ENCODE peak calls at places on chromosome 1, in ten cellular contexts. D is GM12892; U is activated naive CD4-positive, alpha-beta T cell treated with anti-CD3 and anti-CD28 coated beads, Interleukin-2, amount 10 ng/mL, durations not matched to agents 7 days and 5 days; E is aorta; J is NCI-H1694 treated with DMSO at 0.1 percent for 48 hours; X is hepatocyte; W is NB4; H is psoas muscle; K is WTC11; R is T-helper 1 cell. L is an unnamed sample.

GRCh38 chr1:151972533-151973270 is 21.0 kb downstream of the S100A10 start:
- DNase-seq in U (peak; percentile 34), J (no peak), D (no peak), W (peak; percentile 84), K (no peak), R (peak; percentile 78), H (no peak), E (no peak), X (peak; percentile 83), L (peak; percentile 44)

GRCh38 chr1:87956766-87957165 is 628.1 kb downstream of the LMO4 start:
- DNase-seq in W (no peak), J (no peak), E (no peak), K (no peak), U (no peak), X (no peak), D (no peak), H (no peak), R (no peak), L (no peak)

GRCh38 chr1:85203573-85204169 is 2.9 kb upstream of the SYDE2 start:
- DNase-seq in W (no peak), R (no peak), D (no peak), U (no peak), X (no peak), J (no peak), E (no peak), K (no peak), H (no peak), L (no peak)

GRCh38 chr1:88608139-88608943 is 75.7 kb upstream of the PKN2 start:
- DNase-seq in H (no peak), K (no peak), X (peak; percentile 42), E (no peak), U (no peak), R (peak; percentile 2), W (peak; percentile 51), J (no peak), D (no peak), L (no peak)

GRCh38 chr1:210586785-210587184 is 258.1 kb downstream of the HHAT start:
- DNase-seq in R (no peak), W (no peak), U (no peak), J (peak; percentile 91), K (no peak), E (no peak), D (no peak), H (no peak), X (no peak), L (no peak)

GRCh38 chr1:225962440-225962975 is 21.5 kb upstream of the LEFTY2 start:
- DNase-seq in U (peak; percentile 70), E (no peak), W (peak; percentile 57), H (peak; percentile 29), K (peak; percentile 91), D (peak; percentile 67), R (peak; percentile 44), X (peak; percentile 61), J (no peak), L (no peak)

GRCh38 chr1:235712812-235713211 is 63.2 kb upstream of the GNG4 start:
- DNase-seq in E (no peak), W (no peak), H (no peak), J (no peak), X (no peak), D (no peak), K (no peak), U (no peak), R (no peak), L (no peak)

GRCh38 chr1:160143695-160144094 is 7.7 kb upstream of the ATP1A4 start:
- DNase-seq in H (no peak), W (peak; percentile 88), E (no peak), J (no peak), U (no peak), D (no peak), R (no peak), K (no peak), X (no peak), L (no peak)

GRCh38 chr1:159185121-159185520 is 13.7 kb downstream of the CADM3 start:
- DNase-seq in X (no peak), R (no peak), D (no peak), U (no peak), H (no peak), W (no peak), E (no peak), K (no peak), J (no peak), L (no peak)

GRCh38 chr1:221715321-221716169 is 26.3 kb downstream of the DUSP10 start:
- DNase-seq in R (peak; percentile 28), X (peak; percentile 47), E (no peak), J (peak; percentile 46), D (no peak), U (no peak), K (peak; percentile 58), W (no peak), H (no peak), L (no peak)